ENCODE peak calls at places on chromosomes 1 and 21, in seven cellular contexts. One of them, this sample, is unnamed.

GRCh38 chr1:207495816-207496792 is at the start of gene CR1:
- DNase-seq in neural crest cell: peak
- DNase-seq in astrocyte of the hippocampus: peak
- DNase-seq in NCI-H1092: no peak
- DNase-seq in NCI-H1694 treated with DMSO at 0.1 percent for 48 hours: no peak
- DNase-seq in stimulated activated CD4-positive, alpha-beta T cell treated with anti-CD3 and anti-CD28 coated beads, Interleukin-12 subunit alpha, Interleukin-12 subunit beta, amount 100 ng/mL, for 48 hours: no peak
- DNase-seq in neural progenitor cell: peak
- DNase-seq in this sample: no peak

GRCh38 chr21:35611752-35612151 is 448.6 kb downstream of the SETD4 start:
- DNase-seq in astrocyte of the hippocampus: no peak
- DNase-seq in neural progenitor cell: no peak
- DNase-seq in NCI-H1694 treated with DMSO at 0.1 percent for 48 hours: no peak
- DNase-seq in neural crest cell: no peak
- DNase-seq in NCI-H1092: no peak
- DNase-seq in stimulated activated CD4-positive, alpha-beta T cell treated with anti-CD3 and anti-CD28 coated beads, Interleukin-12 subunit alpha, Interleukin-12 subunit beta, amount 100 ng/mL, for 48 hours: no peak
- DNase-seq in this sample: no peak

GRCh38 chr1:1296070-1297061 is 11.4 kb downstream of the ACAP3 start:
- DNase-seq in stimulated activated CD4-positive, alpha-beta T cell treated with anti-CD3 and anti-CD28 coated beads, Interleukin-12 subunit alpha, Interleukin-12 subunit beta, amount 100 ng/mL, for 48 hours: no peak
- DNase-seq in NCI-H1694 treated with DMSO at 0.1 percent for 48 hours: no peak
- DNase-seq in astrocyte of the hippocampus: no peak
- DNase-seq in neural crest cell: no peak
- DNase-seq in NCI-H1092: no peak
- DNase-seq in neural progenitor cell: no peak
- DNase-seq in this sample: no peak

GRCh38 chr1:53270873-53271272 is 32.6 kb upstream of the MAGOH start:
- DNase-seq in NCI-H1092: no peak
- DNase-seq in neural progenitor cell: no peak
- DNase-seq in neural crest cell: no peak
- DNase-seq in stimulated activated CD4-positive, alpha-beta T cell treated with anti-CD3 and anti-CD28 coated beads, Interleukin-12 subunit alpha, Interleukin-12 subunit beta, amount 100 ng/mL, for 48 hours: no peak
- DNase-seq in NCI-H1694 treated with DMSO at 0.1 percent for 48 hours: no peak
- DNase-seq in astrocyte of the hippocampus: no peak
- DNase-seq in this sample: no peak

GRCh38 chr1:167909691-167910180 is 4.2 kb downstream of the ADCY10 start:
- DNase-seq in NCI-H1694 treated with DMSO at 0.1 percent for 48 hours: no peak
- DNase-seq in neural progenitor cell: no peak
- DNase-seq in stimulated activated CD4-positive, alpha-beta T cell treated with anti-CD3 and anti-CD28 coated beads, Interleukin-12 subunit alpha, Interleukin-12 subunit beta, amount 100 ng/mL, for 48 hours: no peak
- DNase-seq in NCI-H1092: no peak
- DNase-seq in astrocyte of the hippocampus: no peak
- DNase-seq in neural crest cell: no peak
- DNase-seq in this sample: no peak

GRCh38 chr1:18614011-18614735 is 16.5 kb upstream of the PAX7 start:
- DNase-seq in astrocyte of the hippocampus: no peak
- DNase-seq in neural crest cell: no peak
- DNase-seq in neural progenitor cell: no peak
- DNase-seq in NCI-H1694 treated with DMSO at 0.1 percent for 48 hours: no peak
- DNase-seq in NCI-H1092: no peak
- DNase-seq in stimulated activated CD4-positive, alpha-beta T cell treated with anti-CD3 and anti-CD28 coated beads, Interleukin-12 subunit alpha, Interleukin-12 subunit beta, amount 100 ng/mL, for 48 hours: no peak
- DNase-seq in this sample: no peak

GRCh38 chr1:243286409-243287127 is 30.7 kb downstream of the SDCCAG8 start:
- DNase-seq in neural crest cell: no peak
- DNase-seq in NCI-H1092: no peak
- DNase-seq in neural progenitor cell: no peak
- DNase-seq in astrocyte of the hippocampus: peak
- DNase-seq in NCI-H1694 treated with DMSO at 0.1 percent for 48 hours: no peak
- DNase-seq in stimulated activated CD4-positive, alpha-beta T cell treated with anti-CD3 and anti-CD28 coated beads, Interleukin-12 subunit alpha, Interleukin-12 subunit beta, amount 100 ng/mL, for 48 hours: no peak
- DNase-seq in this sample: no peak

GRCh38 chr1:78716186-78716585 is 66.6 kb downstream of the IFI44 start:
- DNase-seq in NCI-H1092: no peak
- DNase-seq in astrocyte of the hippocampus: peak
- DNase-seq in neural crest cell: no peak
- DNase-seq in stimulated activated CD4-positive, alpha-beta T cell treated with anti-CD3 and anti-CD28 coated beads, Interleukin-12 subunit alpha, Interleukin-12 subunit beta, amount 100 ng/mL, for 48 hours: no peak
- DNase-seq in neural progenitor cell: no peak
- DNase-seq in NCI-H1694 treated with DMSO at 0.1 percent for 48 hours: no peak
- DNase-seq in this sample: no peak

GRCh38 chr1:63442141-63442475 is 74.7 kb downstream of the ALG6 start:
- DNase-seq in NCI-H1694 treated with DMSO at 0.1 percent for 48 hours: no peak
- DNase-seq in astrocyte of the hippocampus: peak
- DNase-seq in neural crest cell: no peak
- DNase-seq in neural progenitor cell: no peak
- DNase-seq in stimulated activated CD4-positive, alpha-beta T cell treated with anti-CD3 and anti-CD28 coated beads, Interleukin-12 subunit alpha, Interleukin-12 subunit beta, amount 100 ng/mL, for 48 hours: no peak
- DNase-seq in NCI-H1092: no peak
- DNase-seq in this sample: no peak

GRCh38 chr1:54475357-54476230 is 69.4 kb upstream of the SSBP3 start:
- DNase-seq in NCI-H1092: no peak
- DNase-seq in neural progenitor cell: peak
- DNase-seq in astrocyte of the hippocampus: no peak
- DNase-seq in neural crest cell: no peak
- DNase-seq in NCI-H1694 treated with DMSO at 0.1 percent for 48 hours: peak
- DNase-seq in stimulated activated CD4-positive, alpha-beta T cell treated with anti-CD3 and anti-CD28 coated beads, Interleukin-12 subunit alpha, Interleukin-12 subunit beta, amount 100 ng/mL, for 48 hours: no peak
- DNase-seq in this sample: no peak

GRCh38 chr1:7581754-7582264 is 189.3 kb upstream of the VAMP3 start:
- DNase-seq in neural progenitor cell: no peak
- DNase-seq in NCI-H1694 treated with DMSO at 0.1 percent for 48 hours: no peak
- DNase-seq in neural crest cell: no peak
- DNase-seq in astrocyte of the hippocampus: no peak
- DNase-seq in NCI-H1092: no peak
- DNase-seq in stimulated activated CD4-positive, alpha-beta T cell treated with anti-CD3 and anti-CD28 coated beads, Interleukin-12 subunit alpha, Interleukin-12 subunit beta, amount 100 ng/mL, for 48 hours: no peak
- DNase-seq in this sample: no peak

GRCh38 chr1:184160236-184160635 is 108.7 kb downstream of the TSEN15 start:
- DNase-seq in astrocyte of the hippocampus: no peak
- DNase-seq in neural crest cell: no peak
- DNase-seq in neural progenitor cell: no peak
- DNase-seq in NCI-H1694 treated with DMSO at 0.1 percent for 48 hours: no peak
- DNase-seq in stimulated activated CD4-positive, alpha-beta T cell treated with anti-CD3 and anti-CD28 coated beads, Interleukin-12 subunit alpha, Interleukin-12 subunit beta, amount 100 ng/mL, for 48 hours: peak
- DNase-seq in NCI-H1092: no peak
- DNase-seq in this sample: no peak

GRCh38 chr21:34513109-34513675 is 1.2 kb upstream of the KCNE1 start:
- DNase-seq in neural progenitor cell: peak
- DNase-seq in astrocyte of the hippocampus: no peak
- DNase-seq in NCI-H1694 treated with DMSO at 0.1 percent for 48 hours: no peak
- DNase-seq in stimulated activated CD4-positive, alpha-beta T cell treated with anti-CD3 and anti-CD28 coated beads, Interleukin-12 subunit alpha, Interleukin-12 subunit beta, amount 100 ng/mL, for 48 hours: no peak
- DNase-seq in neural crest cell: no peak
- DNase-seq in NCI-H1092: no peak
- DNase-seq in this sample: no peak

GRCh38 chr21:43188181-43188580 is 19.4 kb downstream of the CRYAA start:
- DNase-seq in NCI-H1694 treated with DMSO at 0.1 percent for 48 hours: no peak
- DNase-seq in neural progenitor cell: no peak
- DNase-seq in astrocyte of the hippocampus: no peak
- DNase-seq in stimulated activated CD4-positive, alpha-beta T cell treated with anti-CD3 and anti-CD28 coated beads, Interleukin-12 subunit alpha, Interleukin-12 subunit beta, amount 100 ng/mL, for 48 hours: no peak
- DNase-seq in NCI-H1092: no peak
- DNase-seq in neural crest cell: no peak
- DNase-seq in this sample: no peak

GRCh38 chr21:42319851-42320602 is 4.8 kb upstream of the TFF3 start:
- DNase-seq in neural crest cell: no peak
- DNase-seq in stimulated activated CD4-positive, alpha-beta T cell treated with anti-CD3 and anti-CD28 coated beads, Interleukin-12 subunit alpha, Interleukin-12 subunit beta, amount 100 ng/mL, for 48 hours: no peak
- DNase-seq in NCI-H1694 treated with DMSO at 0.1 percent for 48 hours: no peak
- DNase-seq in NCI-H1092: no peak
- DNase-seq in astrocyte of the hippocampus: no peak
- DNase-seq in neural progenitor cell: no peak
- DNase-seq in this sample: no peak

GRCh38 chr1:178538192-178538916 is 25.4 kb downstream of the TEX35 start:
- DNase-seq in neural progenitor cell: no peak
- DNase-seq in neural crest cell: no peak
- DNase-seq in astrocyte of the hippocampus: peak
- DNase-seq in NCI-H1092: no peak
- DNase-seq in NCI-H1694 treated with DMSO at 0.1 percent for 48 hours: no peak
- DNase-seq in stimulated activated CD4-positive, alpha-beta T cell treated with anti-CD3 and anti-CD28 coated beads, Interleukin-12 subunit alpha, Interleukin-12 subunit beta, amount 100 ng/mL, for 48 hours: no peak
- DNase-seq in this sample: no peak

GRCh38 chr1:74729741-74730478 is 2.9 kb downstream of the CRYZ start:
- DNase-seq in NCI-H1694 treated with DMSO at 0.1 percent for 48 hours: no peak
- DNase-seq in neural progenitor cell: no peak
- DNase-seq in neural crest cell: no peak
- DNase-seq in NCI-H1092: no peak
- DNase-seq in astrocyte of the hippocampus: peak
- DNase-seq in stimulated activated CD4-positive, alpha-beta T cell treated with anti-CD3 and anti-CD28 coated beads, Interleukin-12 subunit alpha, Interleukin-12 subunit beta, amount 100 ng/mL, for 48 hours: no peak
- DNase-seq in this sample: no peak

GRCh38 chr1:187759934-187760333 is 931.2 kb downstream of the PLA2G4A start:
- DNase-seq in stimulated activated CD4-positive, alpha-beta T cell treated with anti-CD3 and anti-CD28 coated beads, Interleukin-12 subunit alpha, Interleukin-12 subunit beta, amount 100 ng/mL, for 48 hours: no peak
- DNase-seq in NCI-H1694 treated with DMSO at 0.1 percent for 48 hours: no peak
- DNase-seq in NCI-H1092: no peak
- DNase-seq in neural crest cell: no peak
- DNase-seq in neural progenitor cell: no peak
- DNase-seq in astrocyte of the hippocampus: no peak
- DNase-seq in this sample: no peak

GRCh38 chr1:93623875-93624274 is 57.8 kb downstream of the BCAR3 start:
- DNase-seq in astrocyte of the hippocampus: peak
- DNase-seq in NCI-H1694 treated with DMSO at 0.1 percent for 48 hours: no peak
- DNase-seq in stimulated activated CD4-positive, alpha-beta T cell treated with anti-CD3 and anti-CD28 coated beads, Interleukin-12 subunit alpha, Interleukin-12 subunit beta, amount 100 ng/mL, for 48 hours: no peak
- DNase-seq in neural progenitor cell: no peak
- DNase-seq in neural crest cell: no peak
- DNase-seq in NCI-H1092: no peak
- DNase-seq in this sample: no peak

GRCh38 chr1:1573843-1574720 is 581 bp downstream of the SSU72 start:
- DNase-seq in NCI-H1092: peak
- DNase-seq in neural progenitor cell: peak
- DNase-seq in NCI-H1694 treated with DMSO at 0.1 percent for 48 hours: peak
- DNase-seq in stimulated activated CD4-positive, alpha-beta T cell treated with anti-CD3 and anti-CD28 coated beads, Interleukin-12 subunit alpha, Interleukin-12 subunit beta, amount 100 ng/mL, for 48 hours: peak
- DNase-seq in neural crest cell: peak
- DNase-seq in astrocyte of the hippocampus: peak
- DNase-seq in this sample: no peak

GRCh38 chr1:24776821-24777220 is 31.6 kb downstream of the CLIC4 start:
- DNase-seq in NCI-H1092: no peak
- DNase-seq in neural progenitor cell: peak
- DNase-seq in NCI-H1694 treated with DMSO at 0.1 percent for 48 hours: no peak
- DNase-seq in astrocyte of the hippocampus: no peak
- DNase-seq in neural crest cell: no peak
- DNase-seq in stimulated activated CD4-positive, alpha-beta T cell treated with anti-CD3 and anti-CD28 coated beads, Interleukin-12 subunit alpha, Interleukin-12 subunit beta, amount 100 ng/mL, for 48 hours: no peak
- DNase-seq in this sample: no peak

GRCh38 chr1:37031871-37032270 is 2.4 kb downstream of the GRIK3 start:
- DNase-seq in neural crest cell: no peak
- DNase-seq in NCI-H1694 treated with DMSO at 0.1 percent for 48 hours: no peak
- DNase-seq in NCI-H1092: no peak
- DNase-seq in astrocyte of the hippocampus: no peak
- DNase-seq in stimulated activated CD4-positive, alpha-beta T cell treated with anti-CD3 and anti-CD28 coated beads, Interleukin-12 subunit alpha, Interleukin-12 subunit beta, amount 100 ng/mL, for 48 hours: no peak
- DNase-seq in neural progenitor cell: no peak
- DNase-seq in this sample: no peak

GRCh38 chr1:41664861-41665640 is 180.6 kb upstream of the EDN2 start:
- DNase-seq in NCI-H1092: no peak
- DNase-seq in neural progenitor cell: no peak
- DNase-seq in neural crest cell: no peak
- DNase-seq in NCI-H1694 treated with DMSO at 0.1 percent for 48 hours: peak
- DNase-seq in stimulated activated CD4-positive, alpha-beta T cell treated with anti-CD3 and anti-CD28 coated beads, Interleukin-12 subunit alpha, Interleukin-12 subunit beta, amount 100 ng/mL, for 48 hours: no peak
- DNase-seq in astrocyte of the hippocampus: peak
- DNase-seq in this sample: no peak

GRCh38 chr1:85576642-85577420 is 3.7 kb upstream of the CCN1 start:
- DNase-seq in neural progenitor cell: peak
- DNase-seq in neural crest cell: peak
- DNase-seq in NCI-H1694 treated with DMSO at 0.1 percent for 48 hours: peak
- DNase-seq in stimulated activated CD4-positive, alpha-beta T cell treated with anti-CD3 and anti-CD28 coated beads, Interleukin-12 subunit alpha, Interleukin-12 subunit beta, amount 100 ng/mL, for 48 hours: no peak
- DNase-seq in astrocyte of the hippocampus: peak
- DNase-seq in NCI-H1092: no peak
- DNase-seq in this sample: no peak

GRCh38 chr1:181097242-181097641 is 8.7 kb downstream of the IER5 start:
- DNase-seq in stimulated activated CD4-positive, alpha-beta T cell treated with anti-CD3 and anti-CD28 coated beads, Interleukin-12 subunit alpha, Interleukin-12 subunit beta, amount 100 ng/mL, for 48 hours: no peak
- DNase-seq in NCI-H1694 treated with DMSO at 0.1 percent for 48 hours: peak
- DNase-seq in NCI-H1092: no peak
- DNase-seq in neural progenitor cell: no peak
- DNase-seq in neural crest cell: no peak
- DNase-seq in astrocyte of the hippocampus: no peak
- DNase-seq in this sample: no peak

GRCh38 chr1:16992102-16992501 is 11.7 kb upstream of the MFAP2 start:
- DNase-seq in stimulated activated CD4-positive, alpha-beta T cell treated with anti-CD3 and anti-CD28 coated beads, Interleukin-12 subunit alpha, Interleukin-12 subunit beta, amount 100 ng/mL, for 48 hours: no peak
- DNase-seq in astrocyte of the hippocampus: no peak
- DNase-seq in neural progenitor cell: no peak
- DNase-seq in NCI-H1694 treated with DMSO at 0.1 percent for 48 hours: no peak
- DNase-seq in NCI-H1092: no peak
- DNase-seq in neural crest cell: no peak
- DNase-seq in this sample: no peak

GRCh38 chr21:31124005-31124404 is 85.7 kb upstream of the KRTAP19-8 start:
- DNase-seq in NCI-H1694 treated with DMSO at 0.1 percent for 48 hours: no peak
- DNase-seq in NCI-H1092: no peak
- DNase-seq in stimulated activated CD4-positive, alpha-beta T cell treated with anti-CD3 and anti-CD28 coated beads, Interleukin-12 subunit alpha, Interleukin-12 subunit beta, amount 100 ng/mL, for 48 hours: no peak
- DNase-seq in neural crest cell: no peak
- DNase-seq in neural progenitor cell: peak
- DNase-seq in astrocyte of the hippocampus: no peak
- DNase-seq in this sample: no peak

GRCh38 chr1:235417101-235417697 is 50.0 kb downstream of the TBCE start:
- DNase-seq in NCI-H1694 treated with DMSO at 0.1 percent for 48 hours: peak
- DNase-seq in neural crest cell: peak
- DNase-seq in stimulated activated CD4-positive, alpha-beta T cell treated with anti-CD3 and anti-CD28 coated beads, Interleukin-12 subunit alpha, Interleukin-12 subunit beta, amount 100 ng/mL, for 48 hours: peak
- DNase-seq in NCI-H1092: peak
- DNase-seq in neural progenitor cell: peak
- DNase-seq in astrocyte of the hippocampus: peak
- DNase-seq in this sample: no peak

GRCh38 chr1:51234721-51235425 is 1.2 kb upstream of the RNF11 start:
- DNase-seq in stimulated activated CD4-positive, alpha-beta T cell treated with anti-CD3 and anti-CD28 coated beads, Interleukin-12 subunit alpha, Interleukin-12 subunit beta, amount 100 ng/mL, for 48 hours: no peak
- DNase-seq in astrocyte of the hippocampus: peak
- DNase-seq in NCI-H1694 treated with DMSO at 0.1 percent for 48 hours: peak
- DNase-seq in NCI-H1092: peak
- DNase-seq in neural progenitor cell: no peak
- DNase-seq in neural crest cell: no peak
- DNase-seq in this sample: peak

GRCh38 chr1:183304466-183305122 is 113.6 kb downstream of the NMNAT2 start:
- DNase-seq in stimulated activated CD4-positive, alpha-beta T cell treated with anti-CD3 and anti-CD28 coated beads, Interleukin-12 subunit alpha, Interleukin-12 subunit beta, amount 100 ng/mL, for 48 hours: no peak
- DNase-seq in neural crest cell: no peak
- DNase-seq in neural progenitor cell: no peak
- DNase-seq in astrocyte of the hippocampus: no peak
- DNase-seq in NCI-H1092: no peak
- DNase-seq in NCI-H1694 treated with DMSO at 0.1 percent for 48 hours: no peak
- DNase-seq in this sample: no peak

GRCh38 chr1:156705918-156706646 is 699 bp upstream of the CRABP2 start:
- DNase-seq in neural progenitor cell: peak
- DNase-seq in neural crest cell: peak
- DNase-seq in NCI-H1694 treated with DMSO at 0.1 percent for 48 hours: peak
- DNase-seq in NCI-H1092: peak
- DNase-seq in stimulated activated CD4-positive, alpha-beta T cell treated with anti-CD3 and anti-CD28 coated beads, Interleukin-12 subunit alpha, Interleukin-12 subunit beta, amount 100 ng/mL, for 48 hours: peak
- DNase-seq in astrocyte of the hippocampus: peak
- DNase-seq in this sample: no peak

GRCh38 chr1:32998009-32998555 is 33.5 kb upstream of the RNF19B start:
- DNase-seq in NCI-H1092: no peak
- DNase-seq in astrocyte of the hippocampus: no peak
- DNase-seq in NCI-H1694 treated with DMSO at 0.1 percent for 48 hours: no peak
- DNase-seq in neural progenitor cell: no peak
- DNase-seq in neural crest cell: no peak
- DNase-seq in stimulated activated CD4-positive, alpha-beta T cell treated with anti-CD3 and anti-CD28 coated beads, Interleukin-12 subunit alpha, Interleukin-12 subunit beta, amount 100 ng/mL, for 48 hours: no peak
- DNase-seq in this sample: no peak

GRCh38 chr1:178931843-178932551 is 61.1 kb upstream of the ANGPTL1 start:
- DNase-seq in stimulated activated CD4-positive, alpha-beta T cell treated with anti-CD3 and anti-CD28 coated beads, Interleukin-12 subunit alpha, Interleukin-12 subunit beta, amount 100 ng/mL, for 48 hours: no peak
- DNase-seq in astrocyte of the hippocampus: peak
- DNase-seq in neural crest cell: no peak
- DNase-seq in NCI-H1694 treated with DMSO at 0.1 percent for 48 hours: no peak
- DNase-seq in NCI-H1092: no peak
- DNase-seq in neural progenitor cell: no peak
- DNase-seq in this sample: no peak

GRCh38 chr1:53619811-53620619 is 118.9 kb downstream of the GLIS1 start:
- DNase-seq in NCI-H1694 treated with DMSO at 0.1 percent for 48 hours: peak
- DNase-seq in stimulated activated CD4-positive, alpha-beta T cell treated with anti-CD3 and anti-CD28 coated beads, Interleukin-12 subunit alpha, Interleukin-12 subunit beta, amount 100 ng/mL, for 48 hours: no peak
- DNase-seq in neural progenitor cell: no peak
- DNase-seq in astrocyte of the hippocampus: peak
- DNase-seq in NCI-H1092: no peak
- DNase-seq in neural crest cell: no peak
- DNase-seq in this sample: no peak

GRCh38 chr1:181479137-181479745 is 4.1 kb upstream of the CACNA1E start:
- DNase-seq in NCI-H1092: peak
- DNase-seq in neural crest cell: peak
- DNase-seq in NCI-H1694 treated with DMSO at 0.1 percent for 48 hours: peak
- DNase-seq in stimulated activated CD4-positive, alpha-beta T cell treated with anti-CD3 and anti-CD28 coated beads, Interleukin-12 subunit alpha, Interleukin-12 subunit beta, amount 100 ng/mL, for 48 hours: peak
- DNase-seq in neural progenitor cell: peak
- DNase-seq in astrocyte of the hippocampus: peak
- DNase-seq in this sample: no peak

This sample was measured in esophagus squamous epithelium.